ENCODE peak calls at places on chromosomes 3 and 15, in eight cellular contexts. One of them, this sample, is unnamed.

GRCh38 chr15:74038707-74039655 is 43.4 kb downstream of the GOLGA6A start:
- DNase-seq in HEK293T: no peak
- DNase-seq in LoVo: no peak
- DNase-seq in lower leg skin: no peak
- DNase-seq in spleen: no peak
- DNase-seq in stimulated activated CD4-positive, alpha-beta T cell treated with anti-CD3 and anti-CD28 coated beads, Interleukin-4, amount 100 ng/mL, for 24 hours: no peak
- DNase-seq in amniotic stem cell: no peak
- DNase-seq in Right ventricle myocardium superior: no peak
- DNase-seq in this sample: peak; percentile 18

GRCh38 chr3:121957674-121958419 is 63.6 kb downstream of the SLC15A2 start:
- DNase-seq in Right ventricle myocardium superior: no peak
- DNase-seq in HEK293T: no peak
- DNase-seq in spleen: no peak
- DNase-seq in lower leg skin: no peak
- DNase-seq in amniotic stem cell: no peak
- DNase-seq in LoVo: no peak
- DNase-seq in stimulated activated CD4-positive, alpha-beta T cell treated with anti-CD3 and anti-CD28 coated beads, Interleukin-4, amount 100 ng/mL, for 24 hours: no peak
- DNase-seq in this sample: no peak

GRCh38 chr3:54745863-54746262 is 182.0 kb downstream of the LRTM1 start:
- DNase-seq in stimulated activated CD4-positive, alpha-beta T cell treated with anti-CD3 and anti-CD28 coated beads, Interleukin-4, amount 100 ng/mL, for 24 hours: no peak
- DNase-seq in Right ventricle myocardium superior: no peak
- DNase-seq in lower leg skin: no peak
- DNase-seq in LoVo: no peak
- DNase-seq in spleen: no peak
- DNase-seq in amniotic stem cell: no peak
- DNase-seq in HEK293T: no peak
- DNase-seq in this sample: no peak

GRCh38 chr15:31554261-31554660 is 227.6 kb downstream of the KLF13 start:
- DNase-seq in spleen: no peak
- DNase-seq in HEK293T: no peak
- DNase-seq in LoVo: no peak
- DNase-seq in amniotic stem cell: no peak
- DNase-seq in Right ventricle myocardium superior: peak; percentile 85
- DNase-seq in stimulated activated CD4-positive, alpha-beta T cell treated with anti-CD3 and anti-CD28 coated beads, Interleukin-4, amount 100 ng/mL, for 24 hours: no peak
- DNase-seq in lower leg skin: peak; percentile 41
- DNase-seq in this sample: peak; percentile 23

GRCh38 chr15:64623347-64624024 is 151.9 kb downstream of the RBPMS2 start:
- DNase-seq in HEK293T: no peak
- DNase-seq in lower leg skin: no peak
- DNase-seq in LoVo: no peak
- DNase-seq in stimulated activated CD4-positive, alpha-beta T cell treated with anti-CD3 and anti-CD28 coated beads, Interleukin-4, amount 100 ng/mL, for 24 hours: peak; percentile 58
- DNase-seq in Right ventricle myocardium superior: no peak
- DNase-seq in spleen: no peak
- DNase-seq in amniotic stem cell: no peak
- DNase-seq in this sample: peak; percentile 24

GRCh38 chr3:105830836-105831235 is 38.0 kb downstream of the CBLB start:
- DNase-seq in spleen: no peak
- DNase-seq in Right ventricle myocardium superior: no peak
- DNase-seq in amniotic stem cell: no peak
- DNase-seq in lower leg skin: no peak
- DNase-seq in HEK293T: no peak
- DNase-seq in LoVo: no peak
- DNase-seq in stimulated activated CD4-positive, alpha-beta T cell treated with anti-CD3 and anti-CD28 coated beads, Interleukin-4, amount 100 ng/mL, for 24 hours: no peak
- DNase-seq in this sample: no peak

GRCh38 chr15:42010434-42010833 is 10.4 kb downstream of the PLA2G4E start:
- DNase-seq in amniotic stem cell: no peak
- DNase-seq in HEK293T: no peak
- DNase-seq in lower leg skin: no peak
- DNase-seq in Right ventricle myocardium superior: no peak
- DNase-seq in LoVo: peak; percentile 69
- DNase-seq in spleen: no peak
- DNase-seq in stimulated activated CD4-positive, alpha-beta T cell treated with anti-CD3 and anti-CD28 coated beads, Interleukin-4, amount 100 ng/mL, for 24 hours: peak; percentile 6
- DNase-seq in this sample: peak; percentile 2

GRCh38 chr15:69410290-69410874 is 3.8 kb upstream of the KIF23 start:
- DNase-seq in stimulated activated CD4-positive, alpha-beta T cell treated with anti-CD3 and anti-CD28 coated beads, Interleukin-4, amount 100 ng/mL, for 24 hours: peak; percentile 20
- DNase-seq in HEK293T: no peak
- DNase-seq in amniotic stem cell: no peak
- DNase-seq in LoVo: no peak
- DNase-seq in Right ventricle myocardium superior: no peak
- DNase-seq in spleen: peak; percentile 51
- DNase-seq in lower leg skin: no peak
- DNase-seq in this sample: peak; percentile 16

GRCh38 chr15:81163961-81164800 is 30.1 kb downstream of the CFAP161 start:
- DNase-seq in lower leg skin: no peak
- DNase-seq in HEK293T: no peak
- DNase-seq in amniotic stem cell: peak; percentile 35
- DNase-seq in Right ventricle myocardium superior: no peak
- DNase-seq in LoVo: no peak
- DNase-seq in spleen: no peak
- DNase-seq in stimulated activated CD4-positive, alpha-beta T cell treated with anti-CD3 and anti-CD28 coated beads, Interleukin-4, amount 100 ng/mL, for 24 hours: no peak
- DNase-seq in this sample: peak; percentile 82

GRCh38 chr3:141514382-141514781 is 27.6 kb downstream of the RASA2 start:
- DNase-seq in amniotic stem cell: no peak
- DNase-seq in Right ventricle myocardium superior: no peak
- DNase-seq in lower leg skin: no peak
- DNase-seq in HEK293T: no peak
- DNase-seq in stimulated activated CD4-positive, alpha-beta T cell treated with anti-CD3 and anti-CD28 coated beads, Interleukin-4, amount 100 ng/mL, for 24 hours: no peak
- DNase-seq in LoVo: no peak
- DNase-seq in spleen: no peak
- DNase-seq in this sample: no peak

GRCh38 chr3:196219194-196219969 is 3.0 kb downstream of the SLC51A start:
- DNase-seq in stimulated activated CD4-positive, alpha-beta T cell treated with anti-CD3 and anti-CD28 coated beads, Interleukin-4, amount 100 ng/mL, for 24 hours: peak; percentile 66
- DNase-seq in lower leg skin: peak; percentile 54
- DNase-seq in Right ventricle myocardium superior: peak; percentile 79
- DNase-seq in LoVo: no peak
- DNase-seq in HEK293T: no peak
- DNase-seq in spleen: peak; percentile 91
- DNase-seq in amniotic stem cell: peak; percentile 80
- DNase-seq in this sample: peak; percentile 84

GRCh38 chr3:52982839-52983238 is 63.0 kb downstream of the SFMBT1 start:
- DNase-seq in LoVo: no peak
- DNase-seq in amniotic stem cell: no peak
- DNase-seq in lower leg skin: no peak
- DNase-seq in HEK293T: no peak
- DNase-seq in stimulated activated CD4-positive, alpha-beta T cell treated with anti-CD3 and anti-CD28 coated beads, Interleukin-4, amount 100 ng/mL, for 24 hours: no peak
- DNase-seq in spleen: no peak
- DNase-seq in Right ventricle myocardium superior: no peak
- DNase-seq in this sample: no peak

GRCh38 chr3:119589087-119589773 is 8.5 kb upstream of the PLA1A start:
- DNase-seq in lower leg skin: no peak
- DNase-seq in HEK293T: no peak
- DNase-seq in amniotic stem cell: no peak
- DNase-seq in spleen: no peak
- DNase-seq in stimulated activated CD4-positive, alpha-beta T cell treated with anti-CD3 and anti-CD28 coated beads, Interleukin-4, amount 100 ng/mL, for 24 hours: no peak
- DNase-seq in Right ventricle myocardium superior: no peak
- DNase-seq in LoVo: no peak
- DNase-seq in this sample: no peak